ENCODE peak calls at places on chromosome 1, in four cellular contexts. D is astrocyte, T is MM.1S, B is PC-3. W is an unnamed sample. For H3K9me3, the result is how much of the 10 kb centered on the place peaks cover.

GRCh38 chr1:111142358-111142975 is 2.4 kb downstream of the CEPT1 start:
- DNase-seq in T (no peak), B (no peak), D (no peak), W (no peak)

GRCh38 chr1:16077430-16078245 is 4.2 kb upstream of the FAM131C start:
- DNase-seq in D (peak), T (no peak), B (no peak), W (no peak)

GRCh38 chr1:181090653-181091126 is 2.2 kb downstream of the IER5 start:
- DNase-seq in T (peak), B (peak), D (no peak), W (peak)

GRCh38 chr1:43541721-43542401 is 11.2 kb downstream of the PTPRF start:
- DNase-seq in B (no peak), T (no peak), D (no peak), W (no peak)

GRCh38 chr1:169019419-169020058 is 87.0 kb upstream of the ATP1B1 start:
- DNase-seq in D (no peak), T (no peak), B (no peak), W (no peak)

GRCh38 chr1:204348722-204349121 is 11.0 kb downstream of the PLEKHA6 start:
- DNase-seq in D (peak), T (no peak), B (no peak), W (peak)

GRCh38 chr1:182861994-182862393 is 22.8 kb downstream of the DHX9 start:
- DNase-seq in B (no peak), T (no peak), D (peak), W (no peak)

GRCh38 chr1:160354388-160354985 is 11.3 kb downstream of the NCSTN start:
- DNase-seq in T (peak), B (peak), D (no peak), W (peak)

GRCh38 chr1:65495137-65495536 is 74.7 kb downstream of the LEPR start:
- DNase-seq in B (no peak), D (no peak), T (no peak), W (peak)

GRCh38 chr1:151540982-151541377 is 871 bp downstream of the TUFT1 start:
- DNase-seq in D (no peak), T (peak), B (peak), W (peak)

GRCh38 chr1:15036101-15036500 is 117.4 kb upstream of the TMEM51 start:
- DNase-seq in T (no peak), B (no peak), D (no peak), W (no peak)

GRCh38 chr1:27634166-27634981 is 611 bp downstream of the FGR start:
- DNase-seq in T (no peak), B (no peak), D (no peak), W (peak)

GRCh38 chr1:203550846-203551245 is 56.9 kb downstream of the OPTC start:
- DNase-seq in D (no peak), B (no peak), T (no peak), W (peak)

GRCh38 chr1:224392411-224393249 is 36.0 kb downstream of the CNIH4 start:
- DNase-seq in B (no peak), D (no peak), T (no peak), W (no peak)

GRCh38 chr1:93016171-93016570 is 54.9 kb upstream of the DIPK1A start:
- DNase-seq in B (peak), D (peak), T (no peak), W (no peak)

GRCh38 chr1:227886503-227886961 is 61.2 kb downstream of the WNT9A start:
- DNase-seq in B (no peak), D (no peak), T (no peak), W (no peak)
- H3K4me3 ChIP-seq in B (no peak), D (no peak), T (no peak), W (no peak)

GRCh38 chr1:106879538-106879937 is 176.9 kb upstream of the PRMT6 start:
- DNase-seq in B (no peak), T (no peak), D (no peak), W (no peak)
- H3K9me3 ChIP-seq in B (under half), T (under half), D (under half), W (under half)

GRCh38 chr1:94864821-94865220 is 44.7 kb downstream of the SLC44A3 start:
- DNase-seq in D (no peak), T (no peak), B (no peak), W (peak)
- H3K9ac ChIP-seq in D (peak), T (no peak), B (peak), W (peak)

GRCh38 chr1:192573499-192573898 is 2.1 kb upstream of the RGS1 start:
- DNase-seq in T (no peak), B (peak), D (peak), W (peak)
- H3K4me3 ChIP-seq in T (no peak), B (no peak), D (no peak), W (no peak)

GRCh38 chr1:176837708-176838107 is 326.8 kb downstream of the ASTN1 start:
- DNase-seq in B (no peak), D (no peak), T (no peak), W (no peak)
- H3K9me3 ChIP-seq in B (under half), D (under half), T (under half), W (under half)